ENCODE peak calls at places on chromosomes 4 and X, in ten cellular contexts. O is pancreas; X is stimulated activated CD8-positive, alpha-beta memory T cell treated with anti-CD3 and anti-CD28 coated beads, Interleukin-4, amount 100 ng/mL, for 1 hour; R is mammary epithelial cell; B is stimulated activated CD4-positive, alpha-beta T cell treated with anti-CD3 and anti-CD28 coated beads, TNF-alpha, amount 100 ng/mL, for 48 hours; L is cardiac muscle cell; S is heart left ventricle; K is HFF-Myc; W is AG09309; F is EL. Y is an unnamed sample.

GRCh38 chr4:139762715-139763114 is 97.1 kb downstream of the MGST2 start:
- DNase-seq in W (no peak), O (no peak), B (no peak), R (no peak), X (no peak), F (no peak), S (peak), K (no peak), L (no peak), Y (no peak)

GRCh38 chr4:17142232-17142711 is 243.8 kb upstream of the LDB2 start:
- DNase-seq in W (peak), S (no peak), O (no peak), X (no peak), F (peak), K (peak), L (no peak), B (no peak), R (no peak), Y (no peak)

GRCh38 chr4:186839122-186840037 is 115.7 kb upstream of the FAT1 start:
- DNase-seq in B (no peak), O (no peak), F (peak), S (peak), L (no peak), K (no peak), R (peak), X (no peak), W (no peak), Y (no peak)

GRCh38 chr4:184596617-184597185 is 52.5 kb downstream of the CASP3 start:
- DNase-seq in F (no peak), B (no peak), S (no peak), R (no peak), W (no peak), O (no peak), X (no peak), L (peak), K (no peak), Y (no peak)

GRCh38 chr4:15354358-15354757 is 73.5 kb upstream of the C1QTNF7 start:
- DNase-seq in K (no peak), F (no peak), X (no peak), W (no peak), L (no peak), R (no peak), B (no peak), O (no peak), S (no peak), Y (no peak)

GRCh38 chr4:156607198-156607498 is 364.5 kb downstream of the PDGFC start:
- DNase-seq in R (no peak), X (no peak), L (no peak), F (no peak), S (no peak), O (no peak), W (no peak), K (no peak), B (no peak), Y (no peak)

GRCh38 chrX:130091976-130092522 is 18.2 kb downstream of the ELF4 start:
- DNase-seq in W (no peak), L (no peak), F (peak), R (no peak), O (no peak), S (peak), X (peak), K (no peak), B (peak), Y (no peak)

GRCh38 chrX:49133759-49134158 is 10.2 kb upstream of the GPKOW start:
- DNase-seq in X (no peak), B (no peak), S (no peak), R (no peak), K (no peak), O (no peak), W (no peak), L (no peak), F (no peak), Y (no peak)

GRCh38 chr4:138107023-138107422 is 135.1 kb downstream of the SLC7A11 start:
- DNase-seq in R (no peak), F (no peak), W (no peak), K (no peak), O (no peak), B (no peak), S (no peak), X (no peak), L (no peak), Y (no peak)

GRCh38 chrX:80216086-80216485 is 201.5 kb downstream of the TBX22 start:
- DNase-seq in O (no peak), F (no peak), X (no peak), W (no peak), S (no peak), B (no peak), K (no peak), R (peak), L (no peak), Y (no peak)

GRCh38 chr4:96164814-96165351 is 325.0 kb downstream of the PDHA2 start:
- DNase-seq in L (no peak), S (no peak), O (no peak), R (peak), B (no peak), X (no peak), K (no peak), F (peak), W (peak), Y (no peak)

GRCh38 chrX:25202827-25203226 is 187.1 kb upstream of the ARX start:
- DNase-seq in F (no peak), S (no peak), R (no peak), B (no peak), O (no peak), K (no peak), X (no peak), W (no peak), L (no peak), Y (no peak)

GRCh38 chr4:72767903-72768817 is 199.1 kb upstream of the ADAMTS3 start:
- DNase-seq in W (peak), L (no peak), F (peak), R (peak), K (peak), X (no peak), O (no peak), S (no peak), B (no peak), Y (no peak)

GRCh38 chrX:125395626-125396025 is 76.0 kb downstream of the TEX13C start:
- DNase-seq in F (no peak), L (no peak), W (no peak), X (no peak), S (no peak), O (no peak), K (no peak), R (no peak), B (no peak), Y (no peak)

GRCh38 chr4:165779950-165780670 is 92.9 kb upstream of the TLL1 start:
- DNase-seq in L (no peak), B (no peak), F (peak), X (no peak), O (no peak), S (no peak), K (no peak), R (no peak), W (no peak), Y (no peak)

GRCh38 chr4:88765729-88766128 is 68.1 kb upstream of the NAP1L5 start:
- DNase-seq in R (peak), W (peak), F (peak), O (no peak), S (peak), B (no peak), X (no peak), K (peak), L (no peak), Y (peak)

GRCh38 chr4:121697626-121698025 is 846 bp upstream of the ANXA5 start:
- DNase-seq in X (no peak), W (no peak), O (no peak), S (no peak), R (no peak), K (no peak), F (no peak), L (no peak), B (no peak), Y (no peak)

GRCh38 chrX:1466232-1466661 is 13.5 kb upstream of the ASMTL start:
- DNase-seq in S (no peak), X (no peak), L (no peak), W (no peak), F (no peak), K (no peak), R (no peak), O (no peak), B (no peak), Y (no peak)

GRCh38 chr4:109977854-109978501 is 65.3 kb downstream of the EGF start:
- DNase-seq in K (no peak), X (no peak), W (peak), B (no peak), L (peak), S (no peak), O (no peak), F (peak), R (peak), Y (no peak)

GRCh38 chr4:5371415-5372190 is 320.3 kb downstream of the STK32B start:
- DNase-seq in X (no peak), F (peak), S (no peak), W (peak), B (no peak), O (peak), K (no peak), L (no peak), R (no peak), Y (peak)

Y was measured in ascending aorta.